ENCODE peak calls at places on chromosomes 1 and 21, in seven cellular contexts. One of them, this sample, is unnamed.

GRCh38 chr1:108016451-108016920 is 51.5 kb upstream of the VAV3 start:
- DNase-seq in activated naive CD8-positive, alpha-beta T cell treated with anti-CD3 and anti-CD28 coated beads, Interleukin-2, amount 50 U/mL, for 16 hours: no peak
- DNase-seq in foreskin fibroblast: peak; percentile 30
- DNase-seq in stimulated activated CD4-positive, alpha-beta T cell treated with anti-CD3 and anti-CD28 coated beads, Interleukin-12 subunit alpha, Interleukin-12 subunit beta, amount 100 ng/mL, for 4 hours: no peak
- DNase-seq in NCI-H460: no peak
- DNase-seq in NB4: peak; percentile 81
- DNase-seq in amygdala: no peak
- DNase-seq in this sample: no peak

GRCh38 chr1:202192770-202193613 is 607 bp upstream of the LGR6 start:
- DNase-seq in amygdala: peak; percentile 5
- DNase-seq in foreskin fibroblast: peak; percentile 16
- DNase-seq in stimulated activated CD4-positive, alpha-beta T cell treated with anti-CD3 and anti-CD28 coated beads, Interleukin-12 subunit alpha, Interleukin-12 subunit beta, amount 100 ng/mL, for 4 hours: peak; percentile 47
- DNase-seq in activated naive CD8-positive, alpha-beta T cell treated with anti-CD3 and anti-CD28 coated beads, Interleukin-2, amount 50 U/mL, for 16 hours: peak; percentile 22
- DNase-seq in NCI-H460: peak; percentile 57
- DNase-seq in NB4: peak; percentile 60
- DNase-seq in this sample: peak; percentile 14

GRCh38 chr1:15355968-15356621 is 53.6 kb upstream of the EFHD2 start:
- DNase-seq in NB4: no peak
- DNase-seq in NCI-H460: peak; percentile 91
- DNase-seq in activated naive CD8-positive, alpha-beta T cell treated with anti-CD3 and anti-CD28 coated beads, Interleukin-2, amount 50 U/mL, for 16 hours: no peak
- DNase-seq in amygdala: no peak
- DNase-seq in stimulated activated CD4-positive, alpha-beta T cell treated with anti-CD3 and anti-CD28 coated beads, Interleukin-12 subunit alpha, Interleukin-12 subunit beta, amount 100 ng/mL, for 4 hours: no peak
- DNase-seq in foreskin fibroblast: peak; percentile 73
- DNase-seq in this sample: no peak

GRCh38 chr1:162541619-162542141 is 19.8 kb upstream of the UAP1 start:
- DNase-seq in stimulated activated CD4-positive, alpha-beta T cell treated with anti-CD3 and anti-CD28 coated beads, Interleukin-12 subunit alpha, Interleukin-12 subunit beta, amount 100 ng/mL, for 4 hours: no peak
- DNase-seq in amygdala: no peak
- DNase-seq in activated naive CD8-positive, alpha-beta T cell treated with anti-CD3 and anti-CD28 coated beads, Interleukin-2, amount 50 U/mL, for 16 hours: no peak
- DNase-seq in NCI-H460: no peak
- DNase-seq in foreskin fibroblast: peak; percentile 96
- DNase-seq in NB4: no peak
- DNase-seq in this sample: no peak

GRCh38 chr1:186512698-186513457 is 52.0 kb upstream of the PDC start:
- DNase-seq in stimulated activated CD4-positive, alpha-beta T cell treated with anti-CD3 and anti-CD28 coated beads, Interleukin-12 subunit alpha, Interleukin-12 subunit beta, amount 100 ng/mL, for 4 hours: no peak
- DNase-seq in NB4: no peak
- DNase-seq in foreskin fibroblast: no peak
- DNase-seq in amygdala: no peak
- DNase-seq in activated naive CD8-positive, alpha-beta T cell treated with anti-CD3 and anti-CD28 coated beads, Interleukin-2, amount 50 U/mL, for 16 hours: no peak
- DNase-seq in NCI-H460: no peak
- DNase-seq in this sample: no peak

GRCh38 chr21:36608251-36608650 is 90.7 kb upstream of the SIM2 start:
- DNase-seq in stimulated activated CD4-positive, alpha-beta T cell treated with anti-CD3 and anti-CD28 coated beads, Interleukin-12 subunit alpha, Interleukin-12 subunit beta, amount 100 ng/mL, for 4 hours: no peak
- DNase-seq in foreskin fibroblast: no peak
- DNase-seq in activated naive CD8-positive, alpha-beta T cell treated with anti-CD3 and anti-CD28 coated beads, Interleukin-2, amount 50 U/mL, for 16 hours: no peak
- DNase-seq in NB4: no peak
- DNase-seq in NCI-H460: no peak
- DNase-seq in amygdala: no peak
- DNase-seq in this sample: no peak

GRCh38 chr1:26278303-26278702 is 1.6 kb upstream of the SH3BGRL3 start:
- DNase-seq in stimulated activated CD4-positive, alpha-beta T cell treated with anti-CD3 and anti-CD28 coated beads, Interleukin-12 subunit alpha, Interleukin-12 subunit beta, amount 100 ng/mL, for 4 hours: no peak
- DNase-seq in foreskin fibroblast: peak; percentile 91
- DNase-seq in NB4: no peak
- DNase-seq in activated naive CD8-positive, alpha-beta T cell treated with anti-CD3 and anti-CD28 coated beads, Interleukin-2, amount 50 U/mL, for 16 hours: no peak
- DNase-seq in NCI-H460: peak; percentile 73
- DNase-seq in amygdala: no peak
- DNase-seq in this sample: no peak

GRCh38 chr1:227778401-227778947 is 37.0 kb upstream of the PRSS38 start:
- DNase-seq in NB4: no peak
- DNase-seq in foreskin fibroblast: no peak
- DNase-seq in amygdala: no peak
- DNase-seq in activated naive CD8-positive, alpha-beta T cell treated with anti-CD3 and anti-CD28 coated beads, Interleukin-2, amount 50 U/mL, for 16 hours: no peak
- DNase-seq in stimulated activated CD4-positive, alpha-beta T cell treated with anti-CD3 and anti-CD28 coated beads, Interleukin-12 subunit alpha, Interleukin-12 subunit beta, amount 100 ng/mL, for 4 hours: no peak
- DNase-seq in NCI-H460: no peak
- DNase-seq in this sample: no peak

GRCh38 chr1:39901486-39902120 is at the start of gene MYCL:
- DNase-seq in stimulated activated CD4-positive, alpha-beta T cell treated with anti-CD3 and anti-CD28 coated beads, Interleukin-12 subunit alpha, Interleukin-12 subunit beta, amount 100 ng/mL, for 4 hours: peak; percentile 66
- DNase-seq in amygdala: peak; percentile 49
- DNase-seq in foreskin fibroblast: peak; percentile 64
- DNase-seq in activated naive CD8-positive, alpha-beta T cell treated with anti-CD3 and anti-CD28 coated beads, Interleukin-2, amount 50 U/mL, for 16 hours: peak; percentile 31
- DNase-seq in NCI-H460: peak; percentile 54
- DNase-seq in NB4: peak; percentile 76
- DNase-seq in this sample: no peak

GRCh38 chr1:162279099-162279498 is 97.6 kb downstream of the SPATA46 start:
- DNase-seq in activated naive CD8-positive, alpha-beta T cell treated with anti-CD3 and anti-CD28 coated beads, Interleukin-2, amount 50 U/mL, for 16 hours: no peak
- DNase-seq in NCI-H460: no peak
- DNase-seq in amygdala: no peak
- DNase-seq in stimulated activated CD4-positive, alpha-beta T cell treated with anti-CD3 and anti-CD28 coated beads, Interleukin-12 subunit alpha, Interleukin-12 subunit beta, amount 100 ng/mL, for 4 hours: no peak
- DNase-seq in foreskin fibroblast: no peak
- DNase-seq in NB4: no peak
- DNase-seq in this sample: no peak

GRCh38 chr1:205669341-205670142 is 10.8 kb downstream of the SLC45A3 start:
- DNase-seq in foreskin fibroblast: no peak
- DNase-seq in stimulated activated CD4-positive, alpha-beta T cell treated with anti-CD3 and anti-CD28 coated beads, Interleukin-12 subunit alpha, Interleukin-12 subunit beta, amount 100 ng/mL, for 4 hours: no peak
- DNase-seq in activated naive CD8-positive, alpha-beta T cell treated with anti-CD3 and anti-CD28 coated beads, Interleukin-2, amount 50 U/mL, for 16 hours: no peak
- DNase-seq in amygdala: peak; percentile 37
- DNase-seq in NCI-H460: no peak
- DNase-seq in NB4: peak; percentile 37
- DNase-seq in this sample: no peak

GRCh38 chr1:175701590-175701989 is 41.8 kb downstream of the TNR start:
- DNase-seq in stimulated activated CD4-positive, alpha-beta T cell treated with anti-CD3 and anti-CD28 coated beads, Interleukin-12 subunit alpha, Interleukin-12 subunit beta, amount 100 ng/mL, for 4 hours: no peak
- DNase-seq in amygdala: no peak
- DNase-seq in NB4: no peak
- DNase-seq in activated naive CD8-positive, alpha-beta T cell treated with anti-CD3 and anti-CD28 coated beads, Interleukin-2, amount 50 U/mL, for 16 hours: no peak
- DNase-seq in foreskin fibroblast: no peak
- DNase-seq in NCI-H460: no peak
- DNase-seq in this sample: no peak

GRCh38 chr1:231241751-231242150 is 739 bp downstream of the GNPAT start:
- DNase-seq in amygdala: no peak
- DNase-seq in stimulated activated CD4-positive, alpha-beta T cell treated with anti-CD3 and anti-CD28 coated beads, Interleukin-12 subunit alpha, Interleukin-12 subunit beta, amount 100 ng/mL, for 4 hours: no peak
- DNase-seq in NCI-H460: no peak
- DNase-seq in foreskin fibroblast: no peak
- DNase-seq in activated naive CD8-positive, alpha-beta T cell treated with anti-CD3 and anti-CD28 coated beads, Interleukin-2, amount 50 U/mL, for 16 hours: no peak
- DNase-seq in NB4: peak; percentile 57
- DNase-seq in this sample: peak; percentile 12

GRCh38 chr1:86487131-86487804 is 18.5 kb downstream of the CLCA1 start:
- DNase-seq in NB4: peak; percentile 11
- DNase-seq in amygdala: no peak
- DNase-seq in activated naive CD8-positive, alpha-beta T cell treated with anti-CD3 and anti-CD28 coated beads, Interleukin-2, amount 50 U/mL, for 16 hours: no peak
- DNase-seq in stimulated activated CD4-positive, alpha-beta T cell treated with anti-CD3 and anti-CD28 coated beads, Interleukin-12 subunit alpha, Interleukin-12 subunit beta, amount 100 ng/mL, for 4 hours: no peak
- DNase-seq in foreskin fibroblast: peak; percentile 98
- DNase-seq in NCI-H460: no peak
- DNase-seq in this sample: no peak

GRCh38 chr1:212512731-212513559 is 80.2 kb downstream of the NENF start:
- DNase-seq in NB4: no peak
- DNase-seq in activated naive CD8-positive, alpha-beta T cell treated with anti-CD3 and anti-CD28 coated beads, Interleukin-2, amount 50 U/mL, for 16 hours: no peak
- DNase-seq in foreskin fibroblast: no peak
- DNase-seq in amygdala: no peak
- DNase-seq in stimulated activated CD4-positive, alpha-beta T cell treated with anti-CD3 and anti-CD28 coated beads, Interleukin-12 subunit alpha, Interleukin-12 subunit beta, amount 100 ng/mL, for 4 hours: no peak
- DNase-seq in NCI-H460: peak; percentile 7
- DNase-seq in this sample: no peak

GRCh38 chr1:1125945-1126344 is 10.1 kb upstream of the C1orf159 start:
- DNase-seq in NCI-H460: no peak
- DNase-seq in activated naive CD8-positive, alpha-beta T cell treated with anti-CD3 and anti-CD28 coated beads, Interleukin-2, amount 50 U/mL, for 16 hours: no peak
- DNase-seq in foreskin fibroblast: no peak
- DNase-seq in stimulated activated CD4-positive, alpha-beta T cell treated with anti-CD3 and anti-CD28 coated beads, Interleukin-12 subunit alpha, Interleukin-12 subunit beta, amount 100 ng/mL, for 4 hours: no peak
- DNase-seq in NB4: no peak
- DNase-seq in amygdala: no peak
- DNase-seq in this sample: no peak

GRCh38 chr21:20486303-20486702 is 511.9 kb upstream of the NCAM2 start:
- DNase-seq in activated naive CD8-positive, alpha-beta T cell treated with anti-CD3 and anti-CD28 coated beads, Interleukin-2, amount 50 U/mL, for 16 hours: no peak
- DNase-seq in amygdala: no peak
- DNase-seq in stimulated activated CD4-positive, alpha-beta T cell treated with anti-CD3 and anti-CD28 coated beads, Interleukin-12 subunit alpha, Interleukin-12 subunit beta, amount 100 ng/mL, for 4 hours: no peak
- DNase-seq in NB4: no peak
- DNase-seq in NCI-H460: no peak
- DNase-seq in foreskin fibroblast: no peak
- DNase-seq in this sample: no peak

GRCh38 chr1:64471218-64471719 is 1.3 kb downstream of the CACHD1 start:
- DNase-seq in amygdala: no peak
- DNase-seq in NB4: no peak
- DNase-seq in activated naive CD8-positive, alpha-beta T cell treated with anti-CD3 and anti-CD28 coated beads, Interleukin-2, amount 50 U/mL, for 16 hours: no peak
- DNase-seq in NCI-H460: no peak
- DNase-seq in stimulated activated CD4-positive, alpha-beta T cell treated with anti-CD3 and anti-CD28 coated beads, Interleukin-12 subunit alpha, Interleukin-12 subunit beta, amount 100 ng/mL, for 4 hours: peak; percentile 1
- DNase-seq in foreskin fibroblast: peak; percentile 18
- DNase-seq in this sample: no peak

GRCh38 chr1:106912146-106912545 is 144.3 kb upstream of the PRMT6 start:
- DNase-seq in activated naive CD8-positive, alpha-beta T cell treated with anti-CD3 and anti-CD28 coated beads, Interleukin-2, amount 50 U/mL, for 16 hours: no peak
- DNase-seq in foreskin fibroblast: peak; percentile 15
- DNase-seq in amygdala: no peak
- DNase-seq in NCI-H460: no peak
- DNase-seq in NB4: no peak
- DNase-seq in stimulated activated CD4-positive, alpha-beta T cell treated with anti-CD3 and anti-CD28 coated beads, Interleukin-12 subunit alpha, Interleukin-12 subunit beta, amount 100 ng/mL, for 4 hours: no peak
- DNase-seq in this sample: no peak

GRCh38 chr1:156213644-156213966 is 798 bp downstream of the PMF1 start:
- DNase-seq in stimulated activated CD4-positive, alpha-beta T cell treated with anti-CD3 and anti-CD28 coated beads, Interleukin-12 subunit alpha, Interleukin-12 subunit beta, amount 100 ng/mL, for 4 hours: no peak
- DNase-seq in amygdala: no peak
- DNase-seq in NB4: no peak
- DNase-seq in NCI-H460: no peak
- DNase-seq in activated naive CD8-positive, alpha-beta T cell treated with anti-CD3 and anti-CD28 coated beads, Interleukin-2, amount 50 U/mL, for 16 hours: no peak
- DNase-seq in foreskin fibroblast: no peak
- DNase-seq in this sample: no peak

GRCh38 chr1:64934115-64934880 is 32.1 kb downstream of the JAK1 start:
- DNase-seq in stimulated activated CD4-positive, alpha-beta T cell treated with anti-CD3 and anti-CD28 coated beads, Interleukin-12 subunit alpha, Interleukin-12 subunit beta, amount 100 ng/mL, for 4 hours: no peak
- DNase-seq in activated naive CD8-positive, alpha-beta T cell treated with anti-CD3 and anti-CD28 coated beads, Interleukin-2, amount 50 U/mL, for 16 hours: no peak
- DNase-seq in NB4: peak; percentile 69
- DNase-seq in foreskin fibroblast: peak; percentile 86
- DNase-seq in NCI-H460: peak; percentile 60
- DNase-seq in amygdala: no peak
- DNase-seq in this sample: no peak

GRCh38 chr21:45816794-45817193 is 164.8 kb upstream of the COL6A1 start:
- DNase-seq in stimulated activated CD4-positive, alpha-beta T cell treated with anti-CD3 and anti-CD28 coated beads, Interleukin-12 subunit alpha, Interleukin-12 subunit beta, amount 100 ng/mL, for 4 hours: no peak
- DNase-seq in NCI-H460: no peak
- DNase-seq in NB4: no peak
- DNase-seq in foreskin fibroblast: no peak
- DNase-seq in amygdala: no peak
- DNase-seq in activated naive CD8-positive, alpha-beta T cell treated with anti-CD3 and anti-CD28 coated beads, Interleukin-2, amount 50 U/mL, for 16 hours: no peak
- DNase-seq in this sample: no peak

GRCh38 chr1:30415171-30415940 is 308.0 kb downstream of the MATN1 start:
- DNase-seq in amygdala: no peak
- DNase-seq in foreskin fibroblast: no peak
- DNase-seq in stimulated activated CD4-positive, alpha-beta T cell treated with anti-CD3 and anti-CD28 coated beads, Interleukin-12 subunit alpha, Interleukin-12 subunit beta, amount 100 ng/mL, for 4 hours: no peak
- DNase-seq in activated naive CD8-positive, alpha-beta T cell treated with anti-CD3 and anti-CD28 coated beads, Interleukin-2, amount 50 U/mL, for 16 hours: no peak
- DNase-seq in NCI-H460: no peak
- DNase-seq in NB4: no peak
- DNase-seq in this sample: no peak

GRCh38 chr21:29121759-29122158 is 8.7 kb upstream of the MAP3K7CL start:
- DNase-seq in NCI-H460: no peak
- DNase-seq in NB4: no peak
- DNase-seq in amygdala: no peak
- DNase-seq in stimulated activated CD4-positive, alpha-beta T cell treated with anti-CD3 and anti-CD28 coated beads, Interleukin-12 subunit alpha, Interleukin-12 subunit beta, amount 100 ng/mL, for 4 hours: no peak
- DNase-seq in activated naive CD8-positive, alpha-beta T cell treated with anti-CD3 and anti-CD28 coated beads, Interleukin-2, amount 50 U/mL, for 16 hours: no peak
- DNase-seq in foreskin fibroblast: no peak
- DNase-seq in this sample: no peak

GRCh38 chr1:85374160-85374559 is 90.8 kb downstream of the DDAH1 start:
- DNase-seq in foreskin fibroblast: peak; percentile 66
- DNase-seq in stimulated activated CD4-positive, alpha-beta T cell treated with anti-CD3 and anti-CD28 coated beads, Interleukin-12 subunit alpha, Interleukin-12 subunit beta, amount 100 ng/mL, for 4 hours: no peak
- DNase-seq in activated naive CD8-positive, alpha-beta T cell treated with anti-CD3 and anti-CD28 coated beads, Interleukin-2, amount 50 U/mL, for 16 hours: no peak
- DNase-seq in NB4: no peak
- DNase-seq in NCI-H460: no peak
- DNase-seq in amygdala: no peak
- DNase-seq in this sample: no peak

GRCh38 chr1:147771216-147772125 is 11.1 kb upstream of the GJA5 start:
- DNase-seq in activated naive CD8-positive, alpha-beta T cell treated with anti-CD3 and anti-CD28 coated beads, Interleukin-2, amount 50 U/mL, for 16 hours: no peak
- DNase-seq in NB4: peak; percentile 74
- DNase-seq in NCI-H460: peak; percentile 52
- DNase-seq in foreskin fibroblast: peak; percentile 16
- DNase-seq in stimulated activated CD4-positive, alpha-beta T cell treated with anti-CD3 and anti-CD28 coated beads, Interleukin-12 subunit alpha, Interleukin-12 subunit beta, amount 100 ng/mL, for 4 hours: no peak
- DNase-seq in amygdala: no peak
- DNase-seq in this sample: no peak

GRCh38 chr1:3469849-3470649 is 15.6 kb downstream of the ARHGEF16 start:
- DNase-seq in NB4: no peak
- DNase-seq in amygdala: no peak
- DNase-seq in stimulated activated CD4-positive, alpha-beta T cell treated with anti-CD3 and anti-CD28 coated beads, Interleukin-12 subunit alpha, Interleukin-12 subunit beta, amount 100 ng/mL, for 4 hours: no peak
- DNase-seq in NCI-H460: no peak
- DNase-seq in activated naive CD8-positive, alpha-beta T cell treated with anti-CD3 and anti-CD28 coated beads, Interleukin-2, amount 50 U/mL, for 16 hours: no peak
- DNase-seq in foreskin fibroblast: no peak
- DNase-seq in this sample: no peak

GRCh38 chr21:19353271-19353670 is 949.7 kb upstream of the TMPRSS15 start:
- DNase-seq in NB4: no peak
- DNase-seq in foreskin fibroblast: no peak
- DNase-seq in activated naive CD8-positive, alpha-beta T cell treated with anti-CD3 and anti-CD28 coated beads, Interleukin-2, amount 50 U/mL, for 16 hours: no peak
- DNase-seq in NCI-H460: no peak
- DNase-seq in stimulated activated CD4-positive, alpha-beta T cell treated with anti-CD3 and anti-CD28 coated beads, Interleukin-12 subunit alpha, Interleukin-12 subunit beta, amount 100 ng/mL, for 4 hours: no peak
- DNase-seq in amygdala: no peak
- DNase-seq in this sample: no peak

This sample was measured in AML-193.